ENCODE peak calls at places on chromosomes 2 and 18, in eight cellular contexts. R is lung; S is astrocyte; W is Panc1; T is OCI-LY7; V is CD8-positive, alpha-beta memory T cell; Y is heart right ventricle; E is iPS DF 6.9. L is an unnamed sample.
A peak's percentile ranks its signal among the peaks of the same experiment; 100 is the strongest.

GRCh38 chr2:222943820-222944219 is 83.0 kb downstream of the ACSL3 start:
- DNase-seq in V (no peak), W (no peak), Y (no peak), E (no peak), T (no peak), S (peak; percentile 75), R (no peak), L (no peak)

GRCh38 chr2:160994141-160995002 is 165.9 kb upstream of the TANK start:
- DNase-seq in E (peak; percentile 75), Y (no peak), T (peak; percentile 64), S (peak; percentile 82), W (peak; percentile 77), R (peak; percentile 79), V (peak; percentile 72), L (peak; percentile 52)

GRCh38 chr2:233684640-233685039 is 2.9 kb downstream of the UGT1A7 start:
- DNase-seq in W (no peak), V (no peak), R (no peak), S (no peak), T (no peak), E (no peak), Y (no peak), L (no peak)

GRCh38 chr2:133716166-133716565 is 147.9 kb upstream of the NCKAP5 start:
- DNase-seq in T (no peak), R (no peak), S (no peak), V (no peak), Y (no peak), E (no peak), W (no peak), L (no peak)

GRCh38 chr18:6576706-6577375 is 152.7 kb upstream of the ARHGAP28 start:
- DNase-seq in E (no peak), R (no peak), Y (no peak), W (no peak), V (no peak), T (no peak), S (no peak), L (no peak)

GRCh38 chr2:63604666-63605065 is 15.9 kb downstream of the MDH1 start:
- DNase-seq in V (no peak), S (no peak), T (no peak), W (no peak), Y (no peak), E (no peak), R (no peak), L (no peak)

GRCh38 chr2:229610359-229610758 is 104.0 kb downstream of the DNER start:
- DNase-seq in W (no peak), S (peak; percentile 94), Y (no peak), E (no peak), T (no peak), V (no peak), R (no peak), L (no peak)

GRCh38 chr2:42569116-42569711 is 782 bp downstream of the MTA3 start:
- DNase-seq in W (no peak), T (peak; percentile 30), R (no peak), V (no peak), Y (peak; percentile 21), S (peak; percentile 18), E (no peak), L (peak; percentile 64)

GRCh38 chr18:3525870-3526420 is 76.0 kb downstream of the TGIF1 start:
- DNase-seq in Y (no peak), W (no peak), R (no peak), S (peak; percentile 68), E (no peak), T (no peak), V (peak; percentile 75), L (no peak)

GRCh38 chr2:88613921-88614320 is 13.3 kb downstream of the EIF2AK3 start:
- DNase-seq in S (no peak), W (no peak), R (no peak), T (no peak), E (no peak), Y (no peak), V (no peak), L (no peak)

GRCh38 chr2:88620015-88620414 is 7.2 kb downstream of the EIF2AK3 start:
- DNase-seq in R (no peak), W (no peak), Y (no peak), T (no peak), V (no peak), E (no peak), S (no peak), L (no peak)

GRCh38 chr2:88615822-88616221 is 11.4 kb downstream of the EIF2AK3 start:
- DNase-seq in S (no peak), Y (no peak), T (no peak), R (no peak), E (no peak), V (no peak), W (no peak), L (no peak)

GRCh38 chr2:88614497-88615157 is 12.6 kb downstream of the EIF2AK3 start:
- DNase-seq in T (no peak), Y (no peak), S (no peak), V (no peak), W (no peak), E (no peak), R (no peak), L (no peak)
- H3K4me1 ChIP-seq in T (peaks cover 96% of the 10 kb centered on the region), Y (no peaks in the 10 kb centered on the region), S (no peaks in the 10 kb centered on the region), V (peaks cover 5% of the 10 kb centered on the region), W (no peaks in the 10 kb centered on the region), E (no peaks in the 10 kb centered on the region), R (peaks cover 2% of the 10 kb centered on the region), L (peaks cover 7% of the 10 kb centered on the region)

DNA sequence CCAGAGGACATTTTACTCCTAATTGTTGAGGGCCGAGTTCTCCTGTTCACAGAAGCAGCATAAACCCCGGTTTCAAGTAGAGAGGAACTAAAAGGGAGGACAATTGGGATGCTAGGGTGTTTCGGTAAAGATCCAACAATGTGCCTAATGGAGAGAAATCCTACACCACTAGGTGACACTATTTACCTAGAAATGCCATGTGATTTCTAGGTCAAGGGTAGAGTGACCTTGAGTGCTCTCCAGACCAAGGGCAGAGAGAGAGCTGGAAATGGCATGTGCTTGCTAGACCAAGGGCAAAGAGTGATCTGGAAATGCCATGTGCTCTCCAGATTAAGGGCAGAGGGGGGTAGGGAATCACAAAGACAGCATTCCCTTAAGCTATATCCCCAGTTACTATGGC is 472.0 kb downstream of the DCDC2C start:
- DNase-seq in W (no peak), V (no peak), R (no peak), E (no peak), S (no peak), T (no peak), Y (no peak), L (no peak)
- H3K4me3 ChIP-seq in W (no peak overlapping the region), V (no peak overlapping the region), R (no peak overlapping the region), E (no peak overlapping the region), S (no peak overlapping the region), T (no peak overlapping the region), Y (no peak overlapping the region), L (no peak overlapping the region)

GRCh38 chr2:23418490-23418911 is 33.5 kb downstream of the KLHL29 start:
- DNase-seq in R (no peak), Y (no peak), W (no peak), T (no peak), S (peak; percentile 52), V (no peak), E (no peak), L (no peak)

GRCh38 chr2:23419171-23420090 is 34.5 kb downstream of the KLHL29 start:
- DNase-seq in R (no peak), V (no peak), W (no peak), T (no peak), Y (no peak), E (no peak), S (no peak), L (no peak)

GRCh38 chr2:23420091-23420839 is 35.3 kb downstream of the KLHL29 start:
- DNase-seq in V (no peak), Y (no peak), R (no peak), T (no peak), W (no peak), S (no peak), E (no peak), L (no peak)

GRCh38 chr2:23417310-23417709 is 32.3 kb downstream of the KLHL29 start:
- DNase-seq in V (no peak), T (no peak), R (no peak), S (no peak), E (no peak), Y (no peak), W (no peak), L (no peak)

DNA sequence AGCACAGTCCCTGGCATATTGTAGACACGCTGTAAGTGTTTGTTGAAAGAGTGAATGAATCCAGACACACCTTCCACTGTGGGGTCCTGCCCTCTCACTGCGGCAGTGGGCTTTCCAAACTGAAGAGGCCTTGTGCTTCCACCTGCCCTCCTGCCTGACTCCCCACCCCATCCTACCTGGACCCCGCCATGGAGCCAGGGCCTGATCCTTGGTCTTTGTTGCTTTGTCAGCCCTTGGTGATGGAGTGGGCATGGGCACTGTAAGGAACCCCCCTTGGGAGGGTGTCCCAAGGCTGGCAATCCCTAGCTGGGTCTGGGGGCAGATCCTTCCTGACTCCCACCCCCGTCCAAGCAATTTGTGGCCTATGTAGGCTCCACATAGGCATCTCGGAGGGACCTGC is 33.1 kb downstream of the KLHL29 start:
- DNase-seq in E (no peak), S (no peak), T (no peak), W (no peak), V (no peak), R (no peak), Y (no peak), L (no peak)
- H3K27ac ChIP-seq in E (no peak overlapping the region), S (no peak overlapping the region), T (no peak overlapping the region), W (no peak overlapping the region), V (no peak overlapping the region), R (no peak overlapping the region), Y (no peak overlapping the region), L (no peak overlapping the region)

GRCh38 chr2:54417577-54417976 is 38.5 kb upstream of the SPTBN1 start:
- DNase-seq in S (no peak), E (no peak), Y (no peak), R (no peak), T (no peak), V (no peak), W (no peak), L (no peak)
- H3K4me1 ChIP-seq in S (no peaks in the 10 kb centered on the region), E (peaks cover 3% of the 10 kb centered on the region), Y (peaks cover 12% of the 10 kb centered on the region), R (peaks cover 8% of the 10 kb centered on the region), T (no peaks in the 10 kb centered on the region), V (no peaks in the 10 kb centered on the region), W (no peaks in the 10 kb centered on the region), L (peaks cover 12% of the 10 kb centered on the region)

GRCh38 chr2:201118121-201118956 is 2.4 kb downstream of the CFLAR start:
- DNase-seq in S (peak; percentile 72), E (no peak), Y (peak; percentile 86), W (peak; percentile 73), R (peak; percentile 89), T (peak; percentile 91), V (peak; percentile 90), L (peak; percentile 89)

GRCh38 chr2:201120500-201120899 is 4.5 kb downstream of the CFLAR start:
- DNase-seq in V (no peak), E (no peak), R (no peak), Y (no peak), T (peak; percentile 8), S (no peak), W (no peak), L (no peak)

GRCh38 chr2:201126308-201127127 is 10.6 kb downstream of the CFLAR start:
- DNase-seq in V (no peak), T (peak; percentile 23), Y (no peak), E (no peak), W (no peak), S (peak; percentile 59), R (no peak), L (no peak)

GRCh38 chr2:201118957-201119848 is 3.2 kb downstream of the CFLAR start:
- DNase-seq in W (no peak), E (no peak), T (peak; percentile 67), Y (no peak), V (no peak), S (peak; percentile 63), R (no peak), L (no peak)

GRCh38 chr2:201122276-201122675 is 6.3 kb downstream of the CFLAR start:
- DNase-seq in E (no peak), W (no peak), V (no peak), R (no peak), Y (no peak), S (no peak), T (no peak), L (peak; percentile 11)
- H3K4me3 ChIP-seq in E (no peak overlapping the region), W (no peak overlapping the region), V (peak overlapping the region; percentile 89), R (no peak overlapping the region), Y (peak overlapping the region; percentile 82), S (no peak overlapping the region), T (peak overlapping the region; percentile 81), L (peak overlapping the region; percentile 77)

L was measured in right cardiac atrium.